ENCODE peak calls at places on chromosomes 7 and 10, in four cellular contexts. A is K562, M is HepG2, U is GM12878. I is an unnamed sample.

GRCh38 chr7:141012696-141013344 is 1.9 kb downstream of the MRPS33 start:
- DNase-seq in M (no peak), A (peak; percentile 55), U (no peak), I (no peak)

GRCh38 chr7:16447867-16448266 is 17.7 kb downstream of the SOSTDC1 start:
- DNase-seq in M (no peak), A (no peak), U (no peak), I (no peak)

GRCh38 chr10:131851332-131851731 is 49.5 kb upstream of the PPP2R2D start:
- DNase-seq in A (no peak), U (no peak), M (no peak), I (no peak)

GRCh38 chr10:47198221-47198620 is 101.8 kb upstream of the GDF10 start:
- DNase-seq in A (no peak), U (no peak), M (no peak), I (no peak)

GRCh38 chr10:61608255-61609040 is 54.3 kb upstream of the CABCOCO1 start:
- DNase-seq in M (no peak), A (no peak), U (no peak), I (peak; percentile 29)

GRCh38 chr10:30359373-30360206 is 10.5 kb upstream of the MTPAP start:
- DNase-seq in A (peak; percentile 65), U (peak; percentile 39), M (peak; percentile 81), I (peak; percentile 56)

GRCh38 chr10:34444223-34445183 is 370.6 kb downstream of the PARD3 start:
- DNase-seq in U (no peak), A (no peak), M (no peak), I (no peak)

GRCh38 chr10:74081192-74081803 is 69.3 kb downstream of the AP3M1 start:
- DNase-seq in M (peak; percentile 50), U (no peak), A (peak; percentile 55), I (peak; percentile 75)

GRCh38 chr7:107836237-107837144 is 33.5 kb upstream of the SLC26A3 start:
- DNase-seq in M (no peak), A (peak; percentile 72), U (no peak), I (peak; percentile 94)

DNA sequence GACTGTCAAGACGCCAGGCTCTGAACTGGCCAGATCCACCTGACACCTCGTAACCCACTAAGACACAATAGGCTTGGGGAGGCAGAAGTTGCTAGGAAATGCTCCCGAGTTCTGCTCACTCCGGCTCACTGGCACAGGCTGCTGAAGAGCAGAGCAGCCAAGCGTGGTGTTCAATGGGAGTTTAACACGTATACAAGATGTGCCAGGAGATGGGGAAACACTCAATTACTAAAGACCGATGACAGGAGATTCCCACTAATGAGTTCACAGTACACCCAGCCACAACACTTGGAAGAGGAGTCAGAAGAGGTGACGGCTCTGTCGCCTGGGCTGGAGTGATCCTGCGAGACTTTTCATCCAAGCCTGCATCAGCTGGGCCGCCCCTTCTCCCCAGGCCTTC is 303.4 kb downstream of the GFRA1 start:
- DNase-seq in A (no peak), M (no peak), U (no peak), I (no peak)
- TF ChIP-seq MYC in A (no peak), M (no peak), U (no peak), I (no peak)

GRCh38 chr10:59382831-59383295 is 20.5 kb upstream of the FAM13C start:
- DNase-seq in A (no peak), M (no peak), U (no peak), I (no peak)
- TF ChIP-seq POLR2AphosphoS5 in A (no peak), M (no peak), U (no peak), I (no peak)

GRCh38 chr10:90857635-90858488 is at the start of gene HTR7:
- DNase-seq in U (no peak), A (peak; percentile 72), M (peak; percentile 16), I (peak; percentile 44)
- TF ChIP-seq MYC in U (no peak), A (no peak), M (no peak), I (no peak)

GRCh38 chr7:135768064-135768463 is 19.5 kb upstream of the FAM180A start:
- DNase-seq in A (no peak), U (no peak), M (no peak), I (no peak)

GRCh38 chr7:135768467-135768866 is 19.9 kb upstream of the FAM180A start:
- DNase-seq in U (no peak), M (no peak), A (no peak), I (no peak)

GRCh38 chr7:135770139-135770710 is 21.6 kb upstream of the FAM180A start:
- DNase-seq in U (no peak), M (no peak), A (no peak), I (no peak)

GRCh38 chr7:135769403-135769802 is 20.8 kb upstream of the FAM180A start:
- DNase-seq in U (no peak), M (no peak), A (no peak), I (no peak)

GRCh38 chr7:135768990-135769389 is 20.4 kb upstream of the FAM180A start:
- DNase-seq in M (no peak), U (no peak), A (no peak), I (no peak)
- TF ChIP-seq POLR2AphosphoS5 in M (no peak), U (no peak), A (no peak), I (no peak)

GRCh38 chr7:129470411-129470810 is 31.9 kb upstream of the SMKR1 start:
- DNase-seq in U (no peak), A (no peak), M (no peak), I (no peak)
- TF ChIP-seq MYC in U (no peak), A (no peak), M (no peak), I (no peak)

GRCh38 chr10:58384999-58385783 is at the start of gene TFAM:
- DNase-seq in U (peak; percentile 66), M (peak; percentile 88), A (peak; percentile 96), I (peak; percentile 97)
- TF ChIP-seq POLR2AphosphoS5 in U (peak; percentile 89), M (peak; percentile 98), A (peak; percentile 96), I (peak; percentile 83)

DNA sequence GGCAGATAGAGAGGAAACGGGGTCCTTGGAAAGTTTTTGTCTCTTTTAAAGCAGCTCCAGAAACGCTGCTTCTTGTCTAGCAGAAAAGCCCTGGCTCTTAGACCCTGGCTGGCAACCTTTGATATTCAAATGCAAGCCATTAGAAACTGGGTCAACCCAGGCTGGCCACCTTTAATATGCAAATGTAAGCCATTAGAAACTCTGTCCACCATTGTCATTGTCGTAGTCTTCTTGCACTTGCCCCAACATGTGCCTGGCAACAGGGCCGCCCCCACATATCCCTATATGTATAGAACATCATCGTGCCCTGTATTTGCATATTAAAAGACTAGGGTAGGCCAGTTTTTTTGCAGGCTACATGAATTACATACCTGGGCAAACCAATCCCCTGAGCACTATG is 621.3 kb upstream of the DPP6 start:
- DNase-seq in A (no peak), M (no peak), U (no peak), I (no peak)
- TF ChIP-seq MYC in A (no peak), M (no peak), U (no peak), I (no peak)

GRCh38 chr7:50653997-50654425 is 88.8 kb upstream of the DDC start:
- DNase-seq in M (no peak), U (no peak), A (no peak), I (no peak)
- TF ChIP-seq POLR2AphosphoS5 in M (no peak), U (no peak), A (no peak), I (no peak)

GRCh38 chr7:117802660-117803059 is 70.6 kb downstream of the CTTNBP2 start:
- DNase-seq in A (no peak), U (no peak), M (no peak), I (no peak)

GRCh38 chr7:117806011-117806410 is 67.2 kb downstream of the CTTNBP2 start:
- DNase-seq in M (no peak), A (no peak), U (no peak), I (no peak)

GRCh38 chr7:117800406-117800805 is 72.8 kb downstream of the CTTNBP2 start:
- DNase-seq in A (no peak), M (no peak), U (no peak), I (no peak)

GRCh38 chr7:117800841-117801240 is 72.4 kb downstream of the CTTNBP2 start:
- DNase-seq in M (no peak), A (no peak), U (no peak), I (no peak)

GRCh38 chr7:117803476-117803875 is 69.8 kb downstream of the CTTNBP2 start:
- DNase-seq in U (no peak), M (no peak), A (no peak), I (no peak)
- TF ChIP-seq MYC in U (no peak), M (no peak), A (no peak), I (no peak)

GRCh38 chr10:122530177-122530576 is 30.4 kb upstream of the DMBT1 start:
- DNase-seq in M (no peak), A (no peak), U (no peak), I (peak; percentile 85)
- TF ChIP-seq POLR2AphosphoS5 in M (no peak), A (no peak), U (no peak), I (no peak)

I was measured in endothelial cell of umbilical vein.